ENCODE peak calls at places on chromosomes 11 and 22, in six cellular contexts. J is AG09309, M is left ventricle myocardium inferior, Z is neuronal stem cell, B is AG04450, C is GM23248. N is an unnamed sample.

GRCh38 chr11:19890308-19890707 is 177.7 kb downstream of the NAV2 start:
- DNase-seq in M (no peak), C (peak), B (peak), Z (no peak), J (peak), N (peak)

GRCh38 chr11:122309262-122309925 is 193.4 kb upstream of the BLID start:
- DNase-seq in Z (no peak), M (no peak), B (no peak), C (no peak), J (no peak), N (no peak)

GRCh38 chr22:30889268-30889995 is 79.1 kb downstream of the MORC2 start:
- DNase-seq in C (no peak), Z (no peak), J (no peak), M (peak), B (no peak), N (no peak)

GRCh38 chr22:49276567-49276966 is 551.1 kb downstream of the BRD1 start:
- DNase-seq in J (no peak), Z (no peak), C (no peak), B (no peak), M (no peak), N (no peak)

GRCh38 chr11:2776351-2777061 is 76.7 kb upstream of the KCNQ1OT1 start:
- DNase-seq in Z (no peak), B (no peak), J (no peak), M (no peak), C (no peak), N (no peak)

GRCh38 chr11:29534831-29535230 is 482.0 kb downstream of the KCNA4 start:
- DNase-seq in M (no peak), B (no peak), C (peak), Z (no peak), J (no peak), N (no peak)

GRCh38 chr11:57787920-57788716 is 26.5 kb downstream of the CTNND1 start:
- DNase-seq in B (no peak), M (no peak), C (no peak), Z (no peak), J (no peak), N (no peak)

GRCh38 chr11:78268516-78269410 is 80.0 kb downstream of the USP35 start:
- DNase-seq in C (peak), J (no peak), B (no peak), M (peak), Z (no peak), N (no peak)

GRCh38 chr11:2788751-2789140 is 89.0 kb upstream of the KCNQ1OT1 start:
- DNase-seq in B (no peak), M (peak), J (no peak), Z (no peak), C (no peak), N (no peak)

GRCh38 chr11:72578051-72578450 is 96.2 kb downstream of the PDE2A start:
- DNase-seq in Z (no peak), B (no peak), C (no peak), J (no peak), M (no peak), N (no peak)

GRCh38 chr22:17241571-17242310 is 22.5 kb upstream of the ADA2 start:
- DNase-seq in B (no peak), Z (no peak), M (no peak), J (no peak), C (no peak), N (no peak)

GRCh38 chr11:63985812-63986155 is 454 bp upstream of the OTUB1 start:
- DNase-seq in Z (no peak), B (no peak), J (no peak), M (no peak), C (peak), N (no peak)

GRCh38 chr11:73295259-73295995 is 12.6 kb upstream of the ARHGEF17 start:
- DNase-seq in B (no peak), C (peak), J (no peak), M (peak), Z (peak), N (peak)

GRCh38 chr11:15687342-15687741 is 572.6 kb downstream of the INSC start:
- DNase-seq in J (no peak), B (no peak), Z (no peak), M (no peak), C (no peak), N (no peak)

GRCh38 chr11:116579857-116580727 is 192.7 kb downstream of the BUD13 start:
- DNase-seq in Z (peak), J (no peak), B (no peak), C (peak), M (no peak), N (no peak)

GRCh38 chr11:70901951-70902521 is 350.3 kb downstream of the SHANK2 start:
- DNase-seq in Z (no peak), C (peak), B (no peak), J (no peak), M (no peak), N (no peak)

GRCh38 chr11:1749787-1750351 is 526 bp downstream of the IFITM10 start:
- DNase-seq in M (no peak), C (peak), B (no peak), Z (no peak), J (peak), N (peak)

GRCh38 chr11:1750840-1751520 is 585 bp upstream of the IFITM10 start:
- DNase-seq in M (no peak), B (no peak), J (no peak), C (no peak), Z (no peak), N (no peak)

GRCh38 chr11:1749020-1749758 is 1.2 kb downstream of the IFITM10 start:
- DNase-seq in B (no peak), C (peak), M (no peak), Z (no peak), J (no peak), N (peak)

GRCh38 chr11:1751521-1751921 is 1.1 kb upstream of the IFITM10 start:
- DNase-seq in B (no peak), J (no peak), Z (no peak), C (no peak), M (peak), N (no peak)

GRCh38 chr11:1750481-1750839 is at the start of gene IFITM10:
- DNase-seq in M (peak), C (peak), J (no peak), B (no peak), Z (no peak), N (no peak)
- H3K4me3 ChIP-seq in M (peak), C (peak), J (peak), B (no peak), Z (no peak), N (peak)

GRCh38 chr11:62706841-62707240 is 383 bp downstream of the BSCL2 start:
- DNase-seq in Z (no peak), B (no peak), M (no peak), C (no peak), J (no peak), N (no peak)
- H3K4me3 ChIP-seq in Z (peak), B (no peak), M (peak), C (peak), J (no peak), N (peak)

GRCh38 chr11:67483901-67484665 is 1.3 kb downstream of the AIP start:
- DNase-seq in Z (no peak), B (no peak), C (no peak), M (no peak), J (no peak), N (no peak)
- H3K4me3 ChIP-seq in Z (no peak), B (peak), C (peak), M (peak), J (no peak), N (peak)

GRCh38 chr11:131656839-131657211 is 286.4 kb downstream of the NTM start:
- DNase-seq in B (no peak), C (no peak), M (no peak), J (no peak), Z (no peak), N (no peak)
- H3K4me3 ChIP-seq in B (no peak), C (no peak), M (no peak), J (no peak), Z (no peak), N (no peak)

DNA sequence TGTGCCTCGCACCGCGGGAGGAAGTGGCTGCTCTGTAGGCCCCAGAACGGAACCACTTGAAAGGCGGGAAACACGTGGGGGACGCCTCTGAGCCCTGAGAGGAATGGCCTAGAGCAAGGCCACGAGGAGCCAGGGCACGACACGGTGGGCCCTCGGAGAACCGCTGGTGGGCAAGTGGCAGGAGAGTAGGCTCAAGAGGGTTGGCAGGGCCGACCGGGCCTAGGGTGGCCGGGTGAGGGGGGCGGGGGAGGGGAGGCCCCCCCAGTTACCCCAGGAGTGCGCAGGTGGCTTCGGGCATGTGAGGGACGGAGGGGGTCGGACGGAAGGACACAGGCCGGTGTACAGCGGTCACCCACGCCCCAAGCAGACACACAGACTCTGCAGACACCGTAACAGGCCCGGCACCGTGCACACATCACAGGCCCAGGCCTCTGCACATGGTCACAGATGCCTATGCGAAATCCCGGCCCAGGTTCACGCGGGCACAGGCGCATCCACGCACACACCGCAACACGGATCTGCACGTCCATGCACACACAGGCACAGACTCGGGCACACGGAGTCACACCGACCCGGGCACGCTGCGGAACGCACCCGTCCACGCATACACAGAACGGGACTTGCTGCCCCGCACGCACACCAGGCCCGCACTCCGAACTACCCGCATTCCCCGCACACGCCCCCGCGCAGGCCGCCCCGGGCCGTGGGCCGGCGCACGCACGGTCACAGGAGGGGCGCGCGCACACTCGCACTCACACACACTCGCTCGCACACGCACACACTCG is at the start of gene MGAT3:
- DNase-seq in M (no peak), C (peak), J (no peak), B (no peak), Z (no peak), N (no peak)
- H3K4me3 ChIP-seq in M (peak), C (no peak), J (no peak), B (peak), Z (peak), N (no peak)

DNA sequence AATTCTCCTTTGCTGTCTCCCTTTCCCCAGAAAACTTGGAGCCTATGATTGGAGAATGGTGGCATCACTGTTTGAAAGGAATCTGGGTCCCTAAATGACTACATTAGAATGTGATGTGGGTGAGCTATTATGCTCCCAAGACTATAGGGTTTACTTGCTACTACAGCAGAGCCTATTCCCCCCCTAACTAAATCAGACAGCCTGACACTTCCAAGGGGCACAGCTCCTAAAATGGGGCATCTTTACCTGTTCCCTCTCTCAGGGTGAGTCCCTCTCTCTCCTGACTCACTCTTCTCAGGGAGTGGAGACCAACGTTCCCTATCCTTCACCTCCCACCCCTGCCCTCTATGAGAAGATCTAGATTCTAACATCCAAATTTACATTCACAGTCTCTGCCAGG is 775 bp upstream of the ISX start:
- DNase-seq in B (no peak), C (no peak), J (no peak), Z (no peak), M (no peak), N (no peak)
- H3K4me3 ChIP-seq in B (no peak), C (no peak), J (no peak), Z (no peak), M (no peak), N (no peak)

GRCh38 chr11:129372609-129373488 is 2.8 kb upstream of the BARX2 start:
- DNase-seq in Z (peak), B (no peak), J (no peak), C (peak), M (no peak), N (no peak)
- H3K4me3 ChIP-seq in Z (no peak), B (peak), J (no peak), C (peak), M (peak), N (no peak)

GRCh38 chr11:118263109-118263508 is 988 bp downstream of the MPZL2 start:
- DNase-seq in C (no peak), M (no peak), Z (no peak), B (no peak), J (no peak), N (no peak)
- H3K4me3 ChIP-seq in C (no peak), M (peak), Z (no peak), B (no peak), J (no peak), N (no peak)

DNA sequence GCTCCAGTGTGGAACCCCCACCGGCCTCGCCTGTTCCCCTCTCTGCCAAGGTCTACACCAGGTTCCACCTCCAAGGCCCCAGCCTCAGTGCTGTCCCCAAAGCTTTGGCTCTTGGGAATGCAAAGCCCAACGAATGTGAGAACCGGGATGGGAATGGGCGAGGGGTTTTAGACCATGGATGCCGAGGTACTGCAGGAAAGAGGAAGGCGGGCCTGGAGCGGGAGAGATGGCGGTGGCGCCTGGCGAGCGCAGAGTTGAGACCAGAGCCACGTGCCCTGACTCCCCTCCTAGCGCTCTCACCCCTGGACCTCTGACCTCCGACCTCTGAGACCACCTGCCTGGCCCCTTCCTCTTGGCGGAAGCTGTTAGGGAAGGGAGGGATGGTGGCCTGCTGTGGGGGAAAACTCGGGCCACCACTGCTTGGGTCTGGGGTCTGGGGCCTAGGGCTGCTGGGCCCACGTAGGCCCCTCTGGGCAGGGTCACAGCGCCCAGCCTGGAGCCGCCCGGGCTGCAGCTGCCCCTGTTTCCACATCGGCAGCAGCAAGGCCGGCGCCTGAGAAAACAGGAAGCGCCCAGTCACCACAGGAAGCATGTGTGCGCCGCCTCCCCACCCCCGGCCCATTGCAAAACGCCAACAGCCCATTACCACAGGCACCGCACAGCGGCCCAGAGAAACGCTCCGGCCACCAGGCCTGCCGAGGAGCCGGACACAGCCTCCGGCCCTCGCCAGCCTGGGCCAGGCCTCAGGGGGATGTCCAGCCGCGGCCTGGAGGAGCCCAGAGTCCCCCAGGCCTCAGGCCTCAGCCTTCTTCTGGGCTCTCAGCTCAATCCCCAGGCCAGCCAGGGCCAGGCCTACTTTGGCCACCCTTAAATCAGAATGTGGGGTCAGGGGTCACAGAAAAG is 13.8 kb upstream of the SLC39A13 start:
- DNase-seq in M (peak), J (no peak), C (no peak), B (no peak), Z (no peak), N (no peak)
- H3K4me3 ChIP-seq in M (peak), J (no peak), C (no peak), B (no peak), Z (no peak), N (no peak)